ENCODE peak calls at places on chromosomes 4 and X, in nine cellular contexts. G is naive thymus-derived CD4-positive, alpha-beta T cell; K is activated CD4-positive, alpha-beta memory T cell treated with anti-CD3 and anti-CD28 coated beads, Interleukin-2, amount 10 ng/mL, durations not matched to agents 7 days and 5 days; I is posterior vena cava; H is HL-60; S is psoas muscle; Z is fibroblast of lung; B is OCI-LY7; U is AG20443. E is an unnamed sample.

GRCh38 chr4:168766537-168767316 is 243.3 kb downstream of the CBR4 start:
- DNase-seq in G (no peak), K (no peak), I (no peak), H (no peak), S (no peak), Z (peak), B (no peak), U (peak), E (no peak)

GRCh38 chr4:89067407-89067806 is 10.4 kb upstream of the FAM13A start:
- DNase-seq in G (no peak), K (no peak), I (no peak), H (no peak), S (no peak), Z (peak), B (no peak), U (peak), E (no peak)

GRCh38 chr4:74471228-74471627 is 26.3 kb downstream of the AREG start:
- DNase-seq in G (no peak), K (no peak), I (no peak), H (no peak), S (no peak), Z (no peak), B (no peak), U (no peak), E (no peak)

GRCh38 chr4:111842336-111842735 is 302.9 kb upstream of the FAM241A start:
- DNase-seq in G (no peak), K (no peak), I (no peak), H (no peak), S (no peak), Z (no peak), B (no peak), U (no peak), E (no peak)

GRCh38 chrX:50813843-50814661 is at the start of gene SHROOM4:
- DNase-seq in G (no peak), K (no peak), I (peak), H (no peak), S (peak), Z (peak), B (no peak), U (peak), E (no peak)

GRCh38 chr4:137510866-137511265 is 21.4 kb downstream of the PCDH18 start:
- DNase-seq in G (no peak), K (no peak), I (no peak), H (no peak), S (no peak), Z (peak), B (no peak), U (peak), E (no peak)

GRCh38 chr4:22483551-22483981 is 32.3 kb downstream of the ADGRA3 start:
- DNase-seq in G (no peak), K (no peak), I (no peak), H (peak), S (no peak), Z (peak), B (no peak), U (no peak), E (no peak)

GRCh38 chrX:120000490-120001246 is 57.1 kb upstream of the NKAP start:
- DNase-seq in G (no peak), K (no peak), I (no peak), H (no peak), S (no peak), Z (peak), B (no peak), U (peak), E (no peak)

GRCh38 chr4:143406523-143406922 is 69.8 kb downstream of the GAB1 start:
- DNase-seq in G (no peak), K (no peak), I (peak), H (peak), S (peak), Z (peak), B (no peak), U (peak), E (no peak)

GRCh38 chr4:64756016-64756415 is 346.8 kb upstream of the TECRL start:
- DNase-seq in G (no peak), K (no peak), I (no peak), H (no peak), S (no peak), Z (peak), B (no peak), U (no peak), E (no peak)

GRCh38 chr4:42428036-42428435 is 30.7 kb downstream of the SHISA3 start:
- DNase-seq in G (no peak), K (no peak), I (no peak), H (no peak), S (no peak), Z (no peak), B (no peak), U (no peak), E (no peak)

GRCh38 chrX:12825801-12826200 is 34.6 kb downstream of the PRPS2 start:
- DNase-seq in G (no peak), K (no peak), I (no peak), H (no peak), S (no peak), Z (peak), B (no peak), U (no peak), E (no peak)

GRCh38 chr4:54783402-54784110 is 125.8 kb downstream of the KIT start:
- DNase-seq in G (no peak), K (no peak), I (no peak), H (no peak), S (no peak), Z (no peak), B (no peak), U (no peak), E (no peak)

GRCh38 chrX:12080265-12080664 is 58.0 kb upstream of the FRMPD4 start:
- DNase-seq in G (no peak), K (no peak), I (no peak), H (no peak), S (no peak), Z (peak), B (peak), U (peak), E (no peak)

GRCh38 chr4:174314770-174315169 is 31.1 kb downstream of the CEP44 start:
- DNase-seq in G (no peak), K (no peak), I (no peak), H (no peak), S (no peak), Z (peak), B (no peak), U (peak), E (no peak)

GRCh38 chr4:118823471-118823870 is 12.5 kb downstream of the SEC24D start:
- DNase-seq in G (no peak), K (no peak), I (no peak), H (no peak), S (no peak), Z (no peak), B (no peak), U (no peak), E (no peak)

GRCh38 chr4:17781831-17782287 is 438 bp upstream of the FAM184B start:
- DNase-seq in G (no peak), K (no peak), I (no peak), H (no peak), S (no peak), Z (no peak), B (no peak), U (peak), E (no peak)

GRCh38 chr4:90074322-90074886 is 52.8 kb upstream of the CCSER1 start:
- DNase-seq in G (no peak), K (no peak), I (no peak), H (no peak), S (no peak), Z (no peak), B (no peak), U (no peak), E (no peak)

GRCh38 chr4:833156-833555 is 7.2 kb upstream of the CPLX1 start:
- DNase-seq in G (no peak), K (peak), I (no peak), H (peak), S (no peak), Z (no peak), B (no peak), U (no peak), E (no peak)

GRCh38 chrX:776529-777230 is 146.1 kb downstream of the SHOX start:
- DNase-seq in G (no peak), K (no peak), I (peak), H (no peak), S (no peak), Z (no peak), B (no peak), U (no peak), E (no peak)

GRCh38 chr4:52991452-52991851 is 129.3 kb downstream of the RASL11B start:
- DNase-seq in G (no peak), K (no peak), I (no peak), H (no peak), S (no peak), Z (no peak), B (no peak), U (peak), E (no peak)

GRCh38 chr4:96642486-96642885 is 802.6 kb downstream of the PDHA2 start:
- DNase-seq in G (no peak), K (no peak), I (no peak), H (no peak), S (no peak), Z (no peak), B (no peak), U (no peak), E (no peak)

GRCh38 chrX:129717902-129718301 is 20.9 kb upstream of the XPNPEP2 start:
- DNase-seq in G (no peak), K (no peak), I (peak), H (no peak), S (peak), Z (peak), B (no peak), U (peak), E (no peak)

GRCh38 chrX:44943007-44943406 is 70.0 kb downstream of the KDM6A start:
- DNase-seq in G (no peak), K (no peak), I (no peak), H (no peak), S (no peak), Z (no peak), B (no peak), U (no peak), E (no peak)

GRCh38 chr4:47858012-47858411 is 20.1 kb upstream of the CORIN start:
- DNase-seq in G (no peak), K (no peak), I (no peak), H (no peak), S (no peak), Z (no peak), B (no peak), U (no peak), E (no peak)

GRCh38 chrX:16754019-16754418 is 32.2 kb upstream of the TXLNG start:
- DNase-seq in G (no peak), K (no peak), I (no peak), H (no peak), S (no peak), Z (no peak), B (no peak), U (no peak), E (no peak)

GRCh38 chr4:5572114-5572513 is 136.2 kb downstream of the EVC2 start:
- DNase-seq in G (no peak), K (no peak), I (no peak), H (no peak), S (no peak), Z (peak), B (no peak), U (peak), E (no peak)

GRCh38 chrX:107827137-107827831 is 1.6 kb downstream of the MID2 start:
- DNase-seq in G (no peak), K (no peak), I (no peak), H (no peak), S (no peak), Z (no peak), B (no peak), U (no peak), E (no peak)

GRCh38 chr4:15853345-15853744 is 75.2 kb downstream of the CD38 start:
- DNase-seq in G (no peak), K (no peak), I (no peak), H (no peak), S (no peak), Z (no peak), B (no peak), U (no peak), E (no peak)